ENCODE peak calls at places on chromosome X, in seven cellular contexts. S, F, V, M, P, Q and I are unnamed samples.
A peak's percentile ranks its signal among the peaks of the same experiment; 100 is the strongest.

GRCh38 chrX:140092121-140092520 is 126.8 kb upstream of the CXorf66 start:
- DNase-seq in S (no peak), M (no peak), Q (no peak), P (no peak), V (no peak), F (no peak), I (no peak)

GRCh38 chrX:69961365-69962072 is 88.2 kb downstream of the AWAT2 start:
- DNase-seq in S (no peak), P (no peak), Q (peak; percentile 0), V (no peak), F (no peak), M (no peak), I (peak; percentile 2)

GRCh38 chrX:16946971-16947562 is 609 bp downstream of the REPS2 start:
- DNase-seq in P (peak; percentile 47), M (peak; percentile 57), Q (no peak), F (no peak), V (no peak), S (no peak), I (no peak)

GRCh38 chrX:40170830-40171512 is 73.2 kb upstream of the BCOR start:
- DNase-seq in P (no peak), M (no peak), V (peak; percentile 46), Q (no peak), F (peak; percentile 13), S (no peak), I (peak; percentile 40)

GRCh38 chrX:107227780-107228485 is 21.5 kb downstream of the DNAAF6 start:
- DNase-seq in S (no peak), P (no peak), M (no peak), V (no peak), Q (no peak), F (no peak), I (no peak)

GRCh38 chrX:42241421-42241820 is 318.1 kb upstream of the CASK start:
- DNase-seq in P (no peak), F (no peak), M (no peak), V (no peak), Q (peak; percentile 1), S (no peak), I (no peak)

GRCh38 chrX:68186552-68187262 is 246.6 kb downstream of the OPHN1 start:
- DNase-seq in F (no peak), P (no peak), Q (peak; percentile 43), S (no peak), M (no peak), V (no peak), I (peak; percentile 68)

GRCh38 chrX:66914082-66914481 is 275.2 kb upstream of the EDA2R start:
- DNase-seq in M (no peak), P (no peak), Q (peak; percentile 24), F (no peak), V (no peak), S (no peak), I (peak; percentile 10)

GRCh38 chrX:46991664-46992063 is 79.4 kb downstream of the JADE3 start:
- DNase-seq in V (no peak), P (no peak), Q (no peak), S (no peak), M (peak; percentile 18), F (no peak), I (no peak)

GRCh38 chrX:9231491-9231890 is 197.6 kb upstream of the FAM9B start:
- DNase-seq in S (no peak), V (no peak), M (no peak), F (no peak), P (no peak), Q (peak; percentile 1), I (peak; percentile 84)

GRCh38 chrX:142428916-142429315 is 223.8 kb upstream of the MAGEC2 start:
- DNase-seq in V (no peak), M (no peak), S (no peak), P (no peak), F (no peak), Q (peak; percentile 0), I (no peak)

GRCh38 chrX:100350704-100351489 is 59.2 kb downstream of the PCDH19 start:
- DNase-seq in M (no peak), S (no peak), F (no peak), V (no peak), Q (no peak), P (no peak), I (no peak)

GRCh38 chrX:119755981-119756533 is 2.3 kb upstream of the SOWAHD start:
- DNase-seq in V (peak; percentile 72), P (peak; percentile 51), S (peak; percentile 12), M (no peak), Q (no peak), F (no peak), I (no peak)

GRCh38 chrX:16076834-16077233 is 46.5 kb upstream of the GRPR start:
- DNase-seq in S (no peak), Q (peak; percentile 29), V (no peak), F (no peak), M (no peak), P (no peak), I (peak; percentile 1)

GRCh38 chrX:703466-704210 is 73.0 kb downstream of the SHOX start:
- DNase-seq in M (no peak), P (no peak), V (no peak), S (no peak), F (no peak), Q (no peak), I (peak; percentile 15)

GRCh38 chrX:144768540-144768939 is 478.8 kb upstream of the SPANXN1 start:
- DNase-seq in Q (no peak), P (no peak), V (no peak), F (no peak), M (no peak), S (no peak), I (no peak)

GRCh38 chrX:27981349-27981748 is at the start of gene DCAF8L1:
- DNase-seq in V (no peak), S (no peak), P (no peak), M (no peak), F (no peak), Q (no peak), I (no peak)

GRCh38 chrX:63750846-63751245 is 34.2 kb downstream of the ARHGEF9 start:
- DNase-seq in M (peak; percentile 70), P (no peak), Q (no peak), S (no peak), V (no peak), F (no peak), I (no peak)

GRCh38 chrX:102712967-102713677 is 874 bp downstream of the GPRASP2 start:
- DNase-seq in M (peak; percentile 39), F (peak; percentile 41), S (no peak), V (no peak), Q (peak; percentile 53), P (peak; percentile 44), I (peak; percentile 66)

GRCh38 chrX:115609621-115610020 is 48.6 kb downstream of the PLS3 start:
- DNase-seq in P (no peak), S (no peak), M (no peak), Q (no peak), V (no peak), F (no peak), I (no peak)